ENCODE peak calls at places on chromosomes 16 and 17, in four cellular contexts. One of them, this sample, is unnamed. For H3K9me3, the result is how much of the 10 kb centered on the place peaks cover.

GRCh38 chr17:57354669-57355068 is 98.3 kb downstream of the MSI2 start:
- DNase-seq in left ventricle myocardium inferior: no peak
- DNase-seq in PC-3: no peak
- DNase-seq in esophagus squamous epithelium: no peak
- DNase-seq in this sample: no peak

GRCh38 chr17:6102615-6103014 is 32.4 kb downstream of the WSCD1 start:
- DNase-seq in left ventricle myocardium inferior: no peak
- DNase-seq in PC-3: no peak
- DNase-seq in esophagus squamous epithelium: no peak
- DNase-seq in this sample: no peak

GRCh38 chr16:87474566-87474996 is 18.2 kb downstream of the ZCCHC14 start:
- DNase-seq in left ventricle myocardium inferior: no peak
- DNase-seq in PC-3: no peak
- DNase-seq in esophagus squamous epithelium: no peak
- DNase-seq in this sample: no peak

GRCh38 chr16:71540-72341 is 690 bp downstream of the RHBDF1 start:
- DNase-seq in left ventricle myocardium inferior: peak
- DNase-seq in PC-3: peak
- DNase-seq in esophagus squamous epithelium: no peak
- DNase-seq in this sample: peak

GRCh38 chr17:42519546-42520444 is 16.2 kb upstream of the NAGLU start:
- DNase-seq in left ventricle myocardium inferior: peak
- DNase-seq in PC-3: peak
- DNase-seq in esophagus squamous epithelium: no peak
- DNase-seq in this sample: peak

GRCh38 chr17:10171057-10171456 is 27.3 kb downstream of the GAS7 start:
- DNase-seq in left ventricle myocardium inferior: peak
- DNase-seq in PC-3: no peak
- DNase-seq in esophagus squamous epithelium: no peak
- DNase-seq in this sample: no peak

GRCh38 chr16:53129281-53130192 is 74.7 kb downstream of the CHD9 start:
- DNase-seq in left ventricle myocardium inferior: no peak
- DNase-seq in PC-3: peak
- DNase-seq in esophagus squamous epithelium: no peak
- DNase-seq in this sample: peak

GRCh38 chr17:67059372-67059771 is 15.0 kb downstream of the CACNG1 start:
- DNase-seq in left ventricle myocardium inferior: no peak
- DNase-seq in PC-3: no peak
- DNase-seq in esophagus squamous epithelium: no peak
- DNase-seq in this sample: no peak

GRCh38 chr16:55301385-55302008 is 22.5 kb upstream of the IRX6 start:
- DNase-seq in left ventricle myocardium inferior: no peak
- DNase-seq in PC-3: no peak
- DNase-seq in esophagus squamous epithelium: no peak
- DNase-seq in this sample: no peak

GRCh38 chr17:80374039-80374731 is 40.8 kb upstream of the ENDOV start:
- DNase-seq in left ventricle myocardium inferior: no peak
- DNase-seq in PC-3: no peak
- DNase-seq in esophagus squamous epithelium: no peak
- DNase-seq in this sample: no peak

GRCh38 chr17:60539807-60540206 is 13.8 kb upstream of the APPBP2 start:
- DNase-seq in left ventricle myocardium inferior: no peak
- DNase-seq in PC-3: no peak
- DNase-seq in esophagus squamous epithelium: no peak
- DNase-seq in this sample: no peak

GRCh38 chr17:40556884-40557414 is 8.3 kb downstream of the CCR7 start:
- DNase-seq in left ventricle myocardium inferior: peak
- DNase-seq in PC-3: no peak
- DNase-seq in esophagus squamous epithelium: no peak
- DNase-seq in this sample: no peak

GRCh38 chr16:8957509-8958157 is 6.1 kb downstream of the USP7 start:
- DNase-seq in left ventricle myocardium inferior: no peak
- DNase-seq in PC-3: no peak
- DNase-seq in esophagus squamous epithelium: no peak
- DNase-seq in this sample: no peak

DNA sequence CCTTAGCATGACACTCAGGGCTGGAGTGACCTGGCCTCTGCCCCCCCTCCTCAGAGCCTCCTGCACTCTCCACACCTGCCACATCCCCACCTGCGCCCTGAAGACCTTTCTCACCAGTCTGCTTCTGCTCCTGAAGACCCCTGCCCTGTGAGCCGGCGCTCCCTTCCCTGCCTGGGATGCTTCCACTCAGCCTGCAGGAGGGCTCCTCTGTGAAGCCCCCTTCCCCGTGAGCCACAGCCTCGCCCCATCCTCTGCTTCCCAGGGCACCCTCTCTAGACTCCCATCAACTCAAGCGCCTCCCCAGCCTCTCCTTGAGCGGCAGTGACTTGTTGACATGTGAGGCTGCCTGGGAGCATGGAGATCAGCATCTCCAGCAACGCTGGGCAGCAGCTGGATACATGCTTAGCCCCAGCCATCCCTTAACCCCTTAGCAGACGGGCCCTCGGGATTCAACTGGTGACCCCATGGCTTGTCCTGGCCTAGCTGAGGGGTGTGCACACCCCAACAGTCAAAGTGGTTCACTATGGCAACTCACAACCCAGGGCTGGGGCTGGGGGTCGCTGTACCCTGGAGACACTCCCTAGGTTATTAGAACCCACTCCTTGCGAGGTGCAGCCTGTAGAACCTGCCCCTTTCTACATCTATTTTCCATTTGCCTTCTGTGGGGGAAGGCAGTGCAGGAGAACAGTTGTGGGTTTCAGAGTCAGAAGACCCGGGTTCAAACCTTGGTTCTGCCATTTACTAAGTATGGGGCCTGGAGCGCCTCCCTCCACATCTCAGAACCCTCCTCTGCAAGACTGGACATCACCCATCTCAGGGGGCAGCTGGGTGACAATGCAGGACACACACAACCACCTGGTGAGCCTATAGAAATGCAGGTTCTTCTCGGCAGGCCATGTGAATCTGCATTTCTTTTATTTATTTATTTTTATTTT is 21.5 kb downstream of the TMEM235 start:
- DNase-seq in left ventricle myocardium inferior: no peak
- DNase-seq in PC-3: no peak
- DNase-seq in esophagus squamous epithelium: no peak
- DNase-seq in this sample: no peak
- H3K4me3 ChIP-seq in left ventricle myocardium inferior: no peak
- H3K4me3 ChIP-seq in PC-3: no peak
- H3K4me3 ChIP-seq in esophagus squamous epithelium: no peak
- H3K4me3 ChIP-seq in this sample: no peak

GRCh38 chr17:16551878-16552636 is 16.9 kb downstream of the ZNF287 start:
- DNase-seq in left ventricle myocardium inferior: no peak
- DNase-seq in PC-3: no peak
- DNase-seq in esophagus squamous epithelium: no peak
- DNase-seq in this sample: no peak
- H3K9me3 ChIP-seq in left ventricle myocardium inferior: half or more
- H3K9me3 ChIP-seq in PC-3: half or more
- H3K9me3 ChIP-seq in esophagus squamous epithelium: half or more
- H3K9me3 ChIP-seq in this sample: half or more

GRCh38 chr17:73091770-73092517 is 544 bp downstream of the SLC39A11 start:
- DNase-seq in left ventricle myocardium inferior: peak
- DNase-seq in PC-3: peak
- DNase-seq in esophagus squamous epithelium: no peak
- DNase-seq in this sample: peak

GRCh38 chr17:73090396-73091202 is 1.9 kb downstream of the SLC39A11 start:
- DNase-seq in left ventricle myocardium inferior: no peak
- DNase-seq in PC-3: no peak
- DNase-seq in esophagus squamous epithelium: no peak
- DNase-seq in this sample: no peak

GRCh38 chr17:73092518-73093135 is at the start of gene SLC39A11:
- DNase-seq in left ventricle myocardium inferior: peak
- DNase-seq in PC-3: peak
- DNase-seq in esophagus squamous epithelium: peak
- DNase-seq in this sample: peak

GRCh38 chr17:73089918-73090317 is 2.6 kb downstream of the SLC39A11 start:
- DNase-seq in left ventricle myocardium inferior: no peak
- DNase-seq in PC-3: no peak
- DNase-seq in esophagus squamous epithelium: no peak
- DNase-seq in this sample: no peak

GRCh38 chr17:73091410-73091769 is 1.1 kb downstream of the SLC39A11 start:
- DNase-seq in left ventricle myocardium inferior: no peak
- DNase-seq in PC-3: no peak
- DNase-seq in esophagus squamous epithelium: no peak
- DNase-seq in this sample: no peak
- H3K4me3 ChIP-seq in left ventricle myocardium inferior: peak
- H3K4me3 ChIP-seq in PC-3: peak
- H3K4me3 ChIP-seq in esophagus squamous epithelium: no peak
- H3K4me3 ChIP-seq in this sample: peak

GRCh38 chr16:78764478-78764877 is 665.0 kb downstream of the WWOX start:
- DNase-seq in left ventricle myocardium inferior: no peak
- DNase-seq in PC-3: no peak
- DNase-seq in esophagus squamous epithelium: no peak
- DNase-seq in this sample: no peak
- H3K9me3 ChIP-seq in left ventricle myocardium inferior: under half
- H3K9me3 ChIP-seq in PC-3: under half
- H3K9me3 ChIP-seq in esophagus squamous epithelium: under half
- H3K9me3 ChIP-seq in this sample: under half

GRCh38 chr16:22326771-22327445 is 29.7 kb downstream of the POLR3E start:
- DNase-seq in left ventricle myocardium inferior: no peak
- DNase-seq in PC-3: no peak
- DNase-seq in esophagus squamous epithelium: no peak
- DNase-seq in this sample: no peak

GRCh38 chr16:22325598-22326368 is 28.6 kb downstream of the POLR3E start:
- DNase-seq in left ventricle myocardium inferior: no peak
- DNase-seq in PC-3: no peak
- DNase-seq in esophagus squamous epithelium: no peak
- DNase-seq in this sample: no peak

GRCh38 chr16:22327446-22327775 is 30.2 kb downstream of the POLR3E start:
- DNase-seq in left ventricle myocardium inferior: no peak
- DNase-seq in PC-3: no peak
- DNase-seq in esophagus squamous epithelium: no peak
- DNase-seq in this sample: no peak

GRCh38 chr16:22324787-22325597 is 27.8 kb downstream of the POLR3E start:
- DNase-seq in left ventricle myocardium inferior: no peak
- DNase-seq in PC-3: no peak
- DNase-seq in esophagus squamous epithelium: no peak
- DNase-seq in this sample: no peak

GRCh38 chr16:22326369-22326652 is 29.1 kb downstream of the POLR3E start:
- DNase-seq in left ventricle myocardium inferior: no peak
- DNase-seq in PC-3: no peak
- DNase-seq in esophagus squamous epithelium: no peak
- DNase-seq in this sample: no peak
- H3K4me3 ChIP-seq in left ventricle myocardium inferior: no peak
- H3K4me3 ChIP-seq in PC-3: no peak
- H3K4me3 ChIP-seq in esophagus squamous epithelium: no peak
- H3K4me3 ChIP-seq in this sample: no peak

GRCh38 chr16:2936436-2937011 is 24.8 kb downstream of the FLYWCH1 start:
- DNase-seq in left ventricle myocardium inferior: no peak
- DNase-seq in PC-3: no peak
- DNase-seq in esophagus squamous epithelium: no peak
- DNase-seq in this sample: no peak
- H3K9me3 ChIP-seq in left ventricle myocardium inferior: under half
- H3K9me3 ChIP-seq in PC-3: under half
- H3K9me3 ChIP-seq in esophagus squamous epithelium: under half
- H3K9me3 ChIP-seq in this sample: under half

This sample was measured in adipocyte.